ENCODE peak calls at places on chromosome 21, in six cellular contexts. E is T-helper 17 cell, R is activated gamma-delta T cell treated with Interleukin-2 at 50 U/mL for 16 hours, O is aorta, D is posterior vena cava, M is germinal center. A is an unnamed sample.

GRCh38 chr21:35953570-35953969 is 106.8 kb downstream of the SETD4 start:
- DNase-seq in R (no peak), D (no peak), O (no peak), M (no peak), E (no peak), A (no peak)

GRCh38 chr21:44618909-44619308 is 7.0 kb downstream of the KRTAP10-8 start:
- DNase-seq in O (no peak), D (no peak), E (no peak), R (peak; percentile 67), M (no peak), A (no peak)

GRCh38 chr21:26843912-26844257 is 1.3 kb downstream of the ADAMTS1 start:
- DNase-seq in O (no peak), E (no peak), M (no peak), D (no peak), R (no peak), A (no peak)

GRCh38 chr21:15801352-15801863 is 71.6 kb downstream of the USP25 start:
- DNase-seq in R (no peak), O (no peak), E (no peak), M (no peak), D (no peak), A (no peak)

GRCh38 chr21:42343963-42344510 is 6.8 kb downstream of the TFF2 start:
- DNase-seq in E (no peak), O (no peak), R (no peak), M (no peak), D (peak; percentile 57), A (no peak)

GRCh38 chr21:41707231-41707988 is 59.4 kb downstream of the RIPK4 start:
- DNase-seq in M (no peak), D (peak; percentile 3), E (no peak), O (no peak), R (no peak), A (no peak)

GRCh38 chr21:37829447-37829846 is 86.8 kb downstream of the KCNJ6 start:
- DNase-seq in O (no peak), R (no peak), D (no peak), E (no peak), M (no peak), A (no peak)

GRCh38 chr21:15552914-15553491 is 176.8 kb upstream of the USP25 start:
- DNase-seq in E (no peak), R (no peak), D (no peak), O (no peak), M (no peak), A (no peak)

GRCh38 chr21:45320261-45320990 is 32.7 kb upstream of the POFUT2 start:
- DNase-seq in R (no peak), E (no peak), M (no peak), D (peak; percentile 80), O (peak; percentile 69), A (no peak)

GRCh38 chr21:26572668-26573381 is at the start of gene CYYR1:
- DNase-seq in D (peak; percentile 80), M (no peak), O (no peak), R (no peak), E (no peak), A (no peak)

GRCh38 chr21:31732891-31733520 is 1.1 kb upstream of the SCAF4 start:
- DNase-seq in M (peak; percentile 22), R (no peak), O (no peak), E (no peak), D (no peak), A (no peak)

GRCh38 chr21:44759628-44760285 is 41.9 kb downstream of the UBE2G2 start:
- DNase-seq in E (no peak), O (no peak), R (no peak), D (peak; percentile 81), M (no peak), A (no peak)

GRCh38 chr21:44710756-44711326 is 531 bp downstream of the TSPEAR start:
- DNase-seq in E (no peak), D (peak; percentile 54), O (no peak), R (no peak), M (no peak), A (no peak)

GRCh38 chr21:35457097-35457496 is 408.0 kb upstream of the RUNX1 start:
- DNase-seq in E (no peak), M (no peak), R (no peak), O (no peak), D (no peak), A (no peak)

GRCh38 chr21:40270134-40270533 is 402.9 kb downstream of the PCP4 start:
- DNase-seq in E (no peak), O (no peak), R (no peak), D (no peak), M (no peak), A (no peak)

GRCh38 chr21:39087238-39087975 is 95.8 kb downstream of the PSMG1 start:
- DNase-seq in R (no peak), M (no peak), O (peak; percentile 82), D (no peak), E (no peak), A (no peak)

GRCh38 chr21:25910809-25911208 is 176.0 kb downstream of the GABPA start:
- DNase-seq in O (no peak), M (no peak), R (no peak), D (no peak), E (no peak), A (no peak)

GRCh38 chr21:25938673-25939395 is 204.1 kb downstream of the GABPA start:
- DNase-seq in O (no peak), R (no peak), M (no peak), E (no peak), D (no peak), A (no peak)

GRCh38 chr21:40625991-40626390 is 221.0 kb downstream of the DSCAM start:
- DNase-seq in O (no peak), M (no peak), D (no peak), E (no peak), R (no peak), A (no peak)

GRCh38 chr21:41726058-41726558 is 40.7 kb downstream of the RIPK4 start:
- DNase-seq in R (no peak), M (no peak), D (no peak), O (peak; percentile 57), E (no peak), A (no peak)

GRCh38 chr21:10639123-10639522 is 117.7 kb downstream of the TPTE start:
- DNase-seq in D (peak; percentile 78), O (no peak), E (no peak), R (no peak), M (no peak), A (no peak)

GRCh38 chr21:26595971-26596370 is 22.9 kb upstream of the CYYR1 start:
- DNase-seq in R (no peak), O (no peak), D (no peak), E (no peak), M (no peak), A (no peak)

GRCh38 chr21:41764558-41765392 is 2.1 kb downstream of the RIPK4 start:
- DNase-seq in D (peak; percentile 44), O (peak; percentile 30), R (no peak), M (no peak), E (no peak), A (no peak)

GRCh38 chr21:25569084-25569483 is 38.2 kb downstream of the MRPL39 start:
- DNase-seq in M (no peak), D (no peak), R (no peak), O (no peak), E (no peak), A (no peak)

GRCh38 chr21:29825936-29826335 is 113.9 kb downstream of the GRIK1 start:
- DNase-seq in D (no peak), M (no peak), E (no peak), R (no peak), O (no peak), A (no peak)

GRCh38 chr21:15121097-15121654 is 56.4 kb upstream of the NRIP1 start:
- DNase-seq in E (no peak), O (no peak), D (no peak), M (no peak), R (no peak), A (no peak)

GRCh38 chr21:32585042-32585710 is at the start of gene TCP10L:
- DNase-seq in E (no peak), O (no peak), R (no peak), M (no peak), D (no peak), A (no peak)

GRCh38 chr21:39915881-39916280 is 48.6 kb downstream of the PCP4 start:
- DNase-seq in R (no peak), M (no peak), D (no peak), O (no peak), E (no peak), A (no peak)

GRCh38 chr21:46048926-46049889 is 48.7 kb upstream of the COL6A2 start:
- DNase-seq in O (peak; percentile 89), R (no peak), M (no peak), E (no peak), D (peak; percentile 97), A (no peak)

GRCh38 chr21:17858764-17859163 is 39.6 kb upstream of the C21orf91 start:
- DNase-seq in E (no peak), R (no peak), M (no peak), O (no peak), D (no peak), A (no peak)